ENCODE peak calls at places on chromosomes 1 and 21, in four cellular contexts. Q is thyroid gland, U is HFFc6, D is heart left ventricle. L is an unnamed sample.

GRCh38 chr1:193479187-193479586 is 292.8 kb upstream of the B3GALT2 start:
- DNase-seq in Q (peak), U (no peak), D (no peak), L (no peak)

GRCh38 chr1:245874942-245875580 is 632.0 kb downstream of the SMYD3 start:
- DNase-seq in Q (peak), U (peak), D (peak), L (peak)

GRCh38 chr1:155334980-155335379 is 14.3 kb downstream of the RUSC1 start:
- DNase-seq in Q (no peak), U (no peak), D (no peak), L (no peak)

GRCh38 chr1:223245983-223246382 is 102.9 kb upstream of the TLR5 start:
- DNase-seq in Q (no peak), U (no peak), D (no peak), L (no peak)

GRCh38 chr1:76961181-76961580 is 93.9 kb downstream of the ST6GALNAC5 start:
- DNase-seq in Q (no peak), U (peak), D (no peak), L (no peak)

GRCh38 chr1:15617874-15618684 is 821 bp downstream of the DDI2 start:
- DNase-seq in Q (peak), U (no peak), D (peak), L (no peak)

GRCh38 chr21:42463861-42464515 is 32.0 kb downstream of the RSPH1 start:
- DNase-seq in Q (peak), U (no peak), D (no peak), L (no peak)

GRCh38 chr1:164914208-164914607 is 355.2 kb downstream of the PBX1 start:
- DNase-seq in Q (no peak), U (peak), D (no peak), L (peak)

GRCh38 chr21:35020902-35021301 is 28.2 kb downstream of the RUNX1 start:
- DNase-seq in Q (no peak), U (peak), D (no peak), L (no peak)

GRCh38 chr1:227792216-227793078 is 23.0 kb upstream of the PRSS38 start:
- DNase-seq in Q (no peak), U (no peak), D (no peak), L (no peak)

GRCh38 chr1:170805957-170806662 is 129.2 kb upstream of the MROH9 start:
- DNase-seq in Q (peak), U (no peak), D (no peak), L (no peak)

GRCh38 chr1:193308438-193308837 is 122.0 kb upstream of the B3GALT2 start:
- DNase-seq in Q (no peak), U (no peak), D (no peak), L (no peak)

GRCh38 chr1:100130552-100131077 is 2.1 kb downstream of the SASS6 start:
- DNase-seq in Q (no peak), U (peak), D (no peak), L (no peak)

GRCh38 chr1:231162300-231162969 is 577 bp downstream of the TRIM67 start:
- DNase-seq in Q (peak), U (no peak), D (no peak), L (no peak)

GRCh38 chr1:37474051-37474696 is at the start of gene ZC3H12A:
- DNase-seq in Q (peak), U (peak), D (peak), L (peak)

GRCh38 chr1:204562075-204562990 is 46.1 kb downstream of the MDM4 start:
- DNase-seq in Q (no peak), U (no peak), D (no peak), L (no peak)

GRCh38 chr1:105326883-105327282 is 1577.2 kb downstream of the AMY1C start:
- DNase-seq in Q (no peak), U (no peak), D (no peak), L (no peak)
- TF ChIP-seq CTCF in Q (no peak), U (no peak), D (no peak), L (no peak)

GRCh38 chr1:200006711-200007110 is 20.8 kb upstream of the NR5A2 start:
- DNase-seq in Q (no peak), U (no peak), D (no peak), L (no peak)
- TF ChIP-seq CTCF in Q (no peak), U (no peak), D (no peak), L (no peak)

GRCh38 chr1:90854559-90854958 is 137.5 kb upstream of the BARHL2 start:
- DNase-seq in Q (no peak), U (no peak), D (no peak), L (no peak)

GRCh38 chr1:90850925-90851710 is 134.0 kb upstream of the BARHL2 start:
- DNase-seq in Q (peak), U (peak), D (peak), L (peak)

GRCh38 chr1:90851711-90852050 is 134.6 kb upstream of the BARHL2 start:
- DNase-seq in Q (no peak), U (no peak), D (no peak), L (no peak)

DNA sequence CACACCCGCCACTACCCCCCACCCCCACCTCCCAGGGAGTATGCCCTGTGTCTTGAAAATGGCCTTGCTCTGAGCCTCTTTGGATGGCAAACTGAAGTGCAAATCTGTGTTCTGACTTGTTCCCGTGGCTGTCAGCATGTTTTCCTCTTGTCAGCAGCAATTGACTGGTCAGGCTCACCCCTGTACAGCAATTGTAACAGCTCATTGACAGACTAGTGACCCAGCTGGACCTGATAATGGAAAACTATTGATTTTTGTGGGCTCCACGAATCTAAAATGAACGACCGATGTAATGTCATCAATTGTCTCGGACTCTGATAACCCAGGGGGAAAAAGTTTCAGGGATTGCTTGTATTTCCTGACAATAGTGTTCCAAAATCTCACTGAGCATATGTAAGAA is 139.5 kb upstream of the BARHL2 start:
- DNase-seq in Q (no peak), U (no peak), D (no peak), L (no peak)
- TF ChIP-seq CTCF in Q (no peak), U (no peak), D (no peak), L (no peak)

GRCh38 chr1:43143441-43143888 is 28.6 kb downstream of the EBNA1BP2 start:
- DNase-seq in Q (no peak), U (no peak), D (no peak), L (no peak)
- TF ChIP-seq CTCF in Q (no peak), U (peak), D (no peak), L (peak)

DNA sequence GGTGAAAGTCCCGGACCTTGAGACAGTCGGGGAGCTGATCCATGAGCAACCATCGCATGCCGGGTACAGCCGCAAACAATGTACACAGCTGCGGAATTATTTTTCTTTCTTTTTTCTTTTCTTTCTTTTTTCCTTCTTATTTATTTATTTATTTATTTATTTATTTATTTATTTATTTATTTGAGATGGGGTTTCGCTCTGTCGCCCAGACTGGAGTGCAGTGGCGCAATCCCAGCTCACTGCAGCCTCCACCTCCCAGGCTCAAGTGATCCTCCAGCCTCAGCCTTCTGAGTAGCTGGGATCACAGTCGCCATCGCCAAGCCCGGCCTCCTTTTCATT is 2.6 kb upstream of the PERM1 start:
- DNase-seq in Q (no peak), U (no peak), D (no peak), L (no peak)
- TF ChIP-seq CTCF in Q (no peak), U (no peak), D (no peak), L (no peak)

GRCh38 chr21:37459575-37459974 is 93.0 kb downstream of the DYRK1A start:
- DNase-seq in Q (no peak), U (peak), D (no peak), L (no peak)

GRCh38 chr21:37458669-37459276 is 92.2 kb downstream of the DYRK1A start:
- DNase-seq in Q (no peak), U (no peak), D (no peak), L (no peak)

GRCh38 chr21:37461494-37461893 is 94.9 kb downstream of the DYRK1A start:
- DNase-seq in Q (no peak), U (no peak), D (no peak), L (no peak)

GRCh38 chr21:37462087-37462861 is 95.7 kb downstream of the DYRK1A start:
- DNase-seq in Q (no peak), U (no peak), D (no peak), L (no peak)

DNA sequence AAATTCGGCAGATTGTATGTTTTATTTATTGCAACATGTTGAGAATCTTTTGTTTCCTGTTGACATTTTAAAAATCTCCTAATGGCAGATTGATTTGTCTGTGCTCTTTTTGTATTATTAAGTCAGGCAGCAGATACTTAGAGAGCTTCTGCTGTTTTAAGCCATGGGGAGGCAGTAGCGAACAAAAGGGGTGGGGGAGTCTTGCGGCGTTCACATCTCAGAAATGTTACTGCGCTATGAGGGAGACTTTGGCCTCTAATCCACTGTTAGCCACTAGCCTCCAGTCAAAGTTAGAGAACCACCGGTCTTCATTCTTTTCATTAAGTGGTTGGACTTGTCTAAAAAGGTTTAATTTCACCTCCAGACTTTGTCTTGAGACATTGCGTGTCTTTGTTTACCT is 93.6 kb downstream of the DYRK1A start:
- DNase-seq in Q (no peak), U (no peak), D (no peak), L (no peak)
- TF ChIP-seq CTCF in Q (no peak), U (no peak), D (no peak), L (no peak)

L was measured in AG09309.